ENCODE peak calls at places on chromosomes 4 and X, in seven cellular contexts. Q, A, P, W, M, C and O are unnamed samples.

GRCh38 chr4:84568496-84568895 is 14.4 kb upstream of the CDS1 start:
- DNase-seq in P (no peak), M (no peak), A (no peak), C (no peak), W (no peak), Q (no peak), O (no peak)

GRCh38 chrX:83508526-83509245 is 596 bp downstream of the POU3F4 start:
- DNase-seq in P (no peak), C (peak), A (no peak), Q (peak), M (no peak), W (no peak), O (peak)

GRCh38 chr4:141703497-141703896 is 67.1 kb downstream of the IL15 start:
- DNase-seq in M (no peak), Q (no peak), C (no peak), W (no peak), P (no peak), A (no peak), O (no peak)

GRCh38 chr4:41696131-41696530 is 52.4 kb downstream of the PHOX2B start:
- DNase-seq in P (no peak), M (no peak), Q (no peak), C (no peak), A (no peak), W (no peak), O (no peak)

GRCh38 chrX:13373807-13374187 is 53.9 kb upstream of the ATXN3L start:
- DNase-seq in M (no peak), C (no peak), A (no peak), P (peak), Q (no peak), W (peak), O (no peak)

GRCh38 chr4:41784191-41784979 is 35.9 kb upstream of the PHOX2B start:
- DNase-seq in P (no peak), W (no peak), C (no peak), A (no peak), M (no peak), Q (no peak), O (no peak)

GRCh38 chr4:113584407-113585150 is 177.0 kb downstream of the CAMK2D start:
- DNase-seq in A (no peak), P (peak), M (no peak), W (peak), Q (peak), C (no peak), O (peak)

GRCh38 chrX:100731441-100732281 is at the start of gene SYTL4:
- DNase-seq in A (no peak), C (peak), Q (peak), M (no peak), W (no peak), P (no peak), O (peak)

GRCh38 chr4:77203380-77204197 is 46.6 kb downstream of the CCNG2 start:
- DNase-seq in Q (peak), W (peak), M (peak), A (peak), C (peak), P (peak), O (peak)

GRCh38 chr4:80185787-80186548 is 11.3 kb upstream of the PRDM8 start:
- DNase-seq in C (no peak), Q (peak), W (peak), A (no peak), P (peak), M (no peak), O (no peak)

GRCh38 chr4:7266525-7267292 is 74.4 kb downstream of the SORCS2 start:
- DNase-seq in P (peak), W (peak), A (peak), Q (peak), C (no peak), M (no peak), O (peak)

GRCh38 chr4:4216668-4217067 is 10.1 kb downstream of the OTOP1 start:
- DNase-seq in P (peak), M (no peak), A (no peak), W (peak), Q (peak), C (no peak), O (peak)

GRCh38 chr4:85055558-85055957 is 89.1 kb upstream of the WDFY3 start:
- DNase-seq in W (no peak), Q (no peak), P (no peak), A (no peak), C (no peak), M (no peak), O (no peak)

GRCh38 chr4:187586892-187587291 is 408.7 kb upstream of the ZFP42 start:
- DNase-seq in P (no peak), C (no peak), M (no peak), Q (no peak), W (no peak), A (no peak), O (no peak)

GRCh38 chr4:123893746-123894095 is 497.1 kb downstream of the SPRY1 start:
- DNase-seq in W (no peak), C (no peak), M (no peak), A (no peak), Q (no peak), P (peak), O (no peak)

GRCh38 chr4:2009651-2010233 is 968 bp upstream of the NELFA start:
- DNase-seq in M (no peak), A (peak), W (peak), C (peak), Q (peak), P (peak), O (peak)

GRCh38 chrX:48511561-48511960 is 2.8 kb downstream of the PORCN start:
- DNase-seq in W (peak), M (no peak), C (peak), A (no peak), Q (peak), P (no peak), O (no peak)

GRCh38 chrX:2955838-2956237 is 26.7 kb upstream of the ARSD start:
- DNase-seq in A (no peak), C (no peak), W (no peak), P (no peak), Q (no peak), M (no peak), O (no peak)

GRCh38 chr4:173522160-173522873 is 7.7 kb downstream of the HAND2 start:
- DNase-seq in Q (peak), W (peak), P (peak), M (no peak), C (peak), A (peak), O (peak)

GRCh38 chr4:94728056-94728766 is 29.5 kb upstream of the BMPR1B start:
- DNase-seq in P (no peak), C (no peak), A (peak), M (no peak), Q (no peak), W (no peak), O (no peak)

GRCh38 chr4:118927976-118928375 is 39.3 kb downstream of the SYNPO2 start:
- DNase-seq in P (no peak), C (no peak), Q (no peak), W (no peak), A (no peak), M (no peak), O (no peak)

GRCh38 chrX:131763674-131764073 is 219.8 kb downstream of the OR13H1 start:
- DNase-seq in W (no peak), M (no peak), P (peak), Q (peak), A (peak), C (no peak), O (no peak)

GRCh38 chrX:20173856-20174255 is 32.2 kb upstream of the EIF1AX start:
- DNase-seq in Q (no peak), P (no peak), C (no peak), A (no peak), M (no peak), W (no peak), O (no peak)

GRCh38 chr4:147793973-147794690 is 62.2 kb downstream of the ARHGAP10 start:
- DNase-seq in Q (no peak), C (no peak), M (no peak), W (peak), P (no peak), A (no peak), O (no peak)

GRCh38 chr4:7190668-7191545 is 1.4 kb upstream of the SORCS2 start:
- DNase-seq in P (no peak), C (no peak), W (no peak), Q (no peak), A (no peak), M (no peak), O (peak)

GRCh38 chr4:76088719-76089118 is 14.2 kb downstream of the ART3 start:
- DNase-seq in Q (no peak), A (no peak), W (no peak), C (no peak), P (no peak), M (no peak), O (no peak)

GRCh38 chr4:135418353-135418752 is 1216.8 kb upstream of the PABPC4L start:
- DNase-seq in Q (peak), P (peak), M (no peak), C (no peak), A (peak), W (peak), O (peak)

GRCh38 chrX:70046978-70047377 is 2.8 kb downstream of the AWAT2 start:
- DNase-seq in Q (no peak), A (no peak), M (no peak), C (no peak), P (peak), W (no peak), O (no peak)

GRCh38 chr4:165133150-165133549 is 20.5 kb upstream of the TMEM192 start:
- DNase-seq in C (no peak), W (no peak), A (no peak), M (no peak), P (no peak), Q (no peak), O (no peak)

GRCh38 chr4:54231419-54232150 is 2.5 kb downstream of the PDGFRA start:
- DNase-seq in M (peak), Q (peak), W (peak), C (peak), A (no peak), P (peak), O (peak)

GRCh38 chr4:54165438-54165837 is 63.7 kb upstream of the PDGFRA start:
- DNase-seq in Q (peak), A (peak), C (no peak), P (peak), W (peak), M (no peak), O (no peak)

GRCh38 chrX:45505214-45505613 is 304.5 kb upstream of the DIPK2B start:
- DNase-seq in P (peak), W (peak), Q (no peak), M (no peak), A (no peak), C (no peak), O (no peak)

GRCh38 chr4:41709844-41710481 is 38.6 kb downstream of the PHOX2B start:
- DNase-seq in P (peak), W (peak), A (no peak), C (no peak), Q (no peak), M (no peak), O (no peak)

GRCh38 chrX:63746278-63746677 is 38.7 kb downstream of the ARHGEF9 start:
- DNase-seq in M (no peak), Q (no peak), C (no peak), P (no peak), W (no peak), A (no peak), O (no peak)

GRCh38 chr4:155787113-155787710 is 28.4 kb downstream of the GUCY1B1 start:
- DNase-seq in A (peak), M (peak), Q (peak), C (no peak), W (peak), P (peak), O (no peak)

GRCh38 chrX:140091276-140091886 is 126.1 kb upstream of the CXorf66 start:
- DNase-seq in M (peak), P (no peak), W (no peak), Q (peak), A (no peak), C (peak), O (peak)

GRCh38 chrX:99705696-99706095 is 704.4 kb downstream of the PCDH19 start:
- DNase-seq in W (no peak), C (no peak), Q (no peak), A (no peak), P (no peak), M (no peak), O (no peak)

GRCh38 chr4:152616804-152617203 is 63.0 kb downstream of the TMEM154 start:
- DNase-seq in A (no peak), P (no peak), W (no peak), M (no peak), Q (no peak), C (no peak), O (no peak)

GRCh38 chr4:8260656-8261111 is 8.9 kb upstream of the HTRA3 start:
- DNase-seq in C (no peak), A (peak), M (no peak), Q (peak), W (peak), P (peak), O (no peak)

DNA sequence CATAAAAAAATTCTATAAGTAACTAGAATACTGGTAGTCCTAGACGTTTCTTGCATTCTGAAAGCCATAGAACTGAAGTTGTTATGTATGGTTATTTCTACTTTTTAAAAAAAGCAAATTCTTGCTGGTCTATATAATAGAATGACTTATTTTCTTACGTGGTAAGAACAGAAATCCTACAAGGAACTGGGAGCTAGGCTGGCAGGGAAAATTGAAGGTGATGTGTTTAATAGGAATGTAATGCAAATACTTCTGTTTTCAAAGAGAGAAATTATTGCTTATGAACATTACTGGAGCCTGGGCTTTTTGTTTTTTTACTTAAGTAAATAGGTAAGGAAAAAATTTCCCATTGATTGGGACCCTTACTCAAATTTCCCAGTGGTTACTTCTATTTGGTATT is 8.9 kb downstream of the CCNA2 start:
- DNase-seq in C (no peak), Q (no peak), P (peak), M (no peak), A (no peak), W (no peak), O (no peak)
- H3K4ac ChIP-seq in C (no peak), Q (no peak), P (no peak), M (no peak), A (no peak), W (no peak), O (no peak)

DNA sequence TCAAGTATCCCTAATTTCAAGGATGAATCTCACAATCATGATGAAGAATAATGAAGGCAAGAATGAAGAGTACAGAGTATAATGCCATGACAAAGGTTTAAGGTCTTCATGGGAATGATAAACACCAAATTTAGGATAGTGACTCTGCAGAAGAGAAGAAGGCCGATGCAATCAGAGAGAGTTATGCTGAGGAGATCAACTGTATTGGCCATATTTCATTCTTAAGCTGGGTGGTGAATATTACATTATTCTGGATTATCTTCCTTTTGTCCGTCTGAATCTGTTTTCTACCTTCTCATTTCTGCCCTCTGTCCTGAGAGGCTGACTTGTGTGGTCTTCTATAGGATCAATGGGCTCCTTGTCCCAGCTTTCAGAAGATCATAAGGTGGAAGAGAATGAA is 7.8 kb upstream of the METAP1 start:
- DNase-seq in A (no peak), P (no peak), Q (no peak), C (no peak), W (no peak), M (no peak), O (no peak)
- H2BK5ac ChIP-seq in A (no peak), P (no peak), Q (no peak), C (no peak), W (no peak), M (no peak), O (no peak)

GRCh38 chrX:17822351-17822750 is 38.7 kb downstream of the RAI2 start:
- DNase-seq in M (no peak), C (no peak), Q (no peak), W (no peak), A (no peak), P (no peak), O (no peak)
- H3K4ac ChIP-seq in M (no peak), C (no peak), Q (no peak), W (no peak), A (no peak), P (no peak), O (no peak)

GRCh38 chr4:27668001-27668400 is 807.4 kb downstream of the STIM2 start:
- DNase-seq in Q (no peak), W (no peak), C (no peak), A (no peak), M (no peak), P (no peak), O (no peak)
- H2BK5ac ChIP-seq in Q (no peak), W (no peak), C (no peak), A (no peak), M (no peak), P (no peak), O (no peak)

GRCh38 chr4:178198691-178199090 is 756.5 kb upstream of the AGA start:
- DNase-seq in A (no peak), C (no peak), Q (no peak), W (peak), P (peak), M (no peak), O (no peak)
- H3K4ac ChIP-seq in A (no peak), C (no peak), Q (no peak), W (no peak), P (no peak), M (no peak), O (no peak)